ENCODE peak calls at places on chromosomes 12 and 14, in five cellular contexts. E is HFF-Myc, T is AG09319, L is esophagus squamous epithelium, R is heart left ventricle. V is an unnamed sample.

GRCh38 chr12:13661005-13661887 is 320.2 kb downstream of the GRIN2B start:
- DNase-seq in E (peak), T (peak), L (no peak), R (peak), V (no peak)

GRCh38 chr12:117699575-117699974 is 269.2 kb downstream of the KSR2 start:
- DNase-seq in E (no peak), T (no peak), L (no peak), R (no peak), V (no peak)

GRCh38 chr14:92846162-92846897 is 52.2 kb downstream of the GOLGA5 start:
- DNase-seq in E (peak), T (no peak), L (no peak), R (no peak), V (no peak)

GRCh38 chr12:124939428-124940142 is 25.1 kb upstream of the UBC start:
- DNase-seq in E (peak), T (peak), L (no peak), R (peak), V (peak)

GRCh38 chr12:106760184-106760531 is 14.3 kb upstream of the RIC8B start:
- DNase-seq in E (no peak), T (no peak), L (no peak), R (no peak), V (no peak)

GRCh38 chr12:25690996-25691864 is 138.1 kb upstream of the LMNTD1 start:
- DNase-seq in E (no peak), T (no peak), L (no peak), R (no peak), V (no peak)

GRCh38 chr14:75453817-75454434 is 26.1 kb downstream of the JDP2 start:
- DNase-seq in E (no peak), T (no peak), L (no peak), R (no peak), V (no peak)

GRCh38 chr14:37230551-37231194 is 32.9 kb downstream of the MIPOL1 start:
- DNase-seq in E (peak), T (peak), L (no peak), R (no peak), V (no peak)

GRCh38 chr12:122097641-122098364 is 19.2 kb downstream of the MLXIP start:
- DNase-seq in E (no peak), T (no peak), L (no peak), R (peak), V (no peak)

GRCh38 chr14:81303258-81303935 is 82.6 kb upstream of the GTF2A1 start:
- DNase-seq in E (no peak), T (no peak), L (no peak), R (peak), V (no peak)

GRCh38 chr12:89237763-89238162 is 114.5 kb downstream of the DUSP6 start:
- DNase-seq in E (no peak), T (no peak), L (no peak), R (no peak), V (no peak)

GRCh38 chr14:104373055-104373854 is 206.3 kb upstream of the C14orf180 start:
- DNase-seq in E (no peak), T (no peak), L (no peak), R (peak), V (no peak)

GRCh38 chr12:34345801-34346200 is 323.5 kb downstream of the ALG10 start:
- DNase-seq in E (no peak), T (no peak), L (no peak), R (no peak), V (no peak)

GRCh38 chr12:78793982-78794381 is 70.6 kb upstream of the SYT1 start:
- DNase-seq in E (no peak), T (no peak), L (no peak), R (no peak), V (no peak)

GRCh38 chr12:85016423-85016822 is 19.7 kb downstream of the TSPAN19 start:
- DNase-seq in E (peak), T (peak), L (no peak), R (no peak), V (no peak)

GRCh38 chr12:131841547-131841946 is 13.4 kb downstream of the MMP17 start:
- DNase-seq in E (no peak), T (no peak), L (no peak), R (no peak), V (no peak)

GRCh38 chr12:55969356-55969755 is 2.7 kb downstream of the CDK2 start:
- DNase-seq in E (no peak), T (no peak), L (no peak), R (no peak), V (no peak)

GRCh38 chr12:119249441-119249840 is 70.7 kb downstream of the HSPB8 start:
- DNase-seq in E (no peak), T (no peak), L (no peak), R (no peak), V (no peak)

GRCh38 chr12:47938093-47938492 is 25.3 kb upstream of the TMEM106C start:
- DNase-seq in E (peak), T (no peak), L (no peak), R (no peak), V (no peak)

GRCh38 chr12:50690923-50691322 is 73.0 kb upstream of the ATF1 start:
- DNase-seq in E (no peak), T (no peak), L (no peak), R (peak), V (no peak)

GRCh38 chr12:50862316-50862715 is 19.6 kb downstream of the TMPRSS12 start:
- DNase-seq in E (peak), T (peak), L (no peak), R (no peak), V (no peak)

GRCh38 chr12:105445261-105446015 is 114.9 kb downstream of the C12orf75 start:
- DNase-seq in E (no peak), T (no peak), L (no peak), R (no peak), V (no peak)

GRCh38 chr14:72925171-72925759 is 999 bp upstream of the DCAF4 start:
- DNase-seq in E (no peak), T (no peak), L (no peak), R (no peak), V (no peak)

GRCh38 chr14:55749201-55749812 is 169.3 kb downstream of the KTN1 start:
- DNase-seq in E (no peak), T (no peak), L (no peak), R (no peak), V (no peak)

GRCh38 chr12:79439179-79439825 is 251.5 kb downstream of the PAWR start:
- DNase-seq in E (no peak), T (no peak), L (no peak), R (no peak), V (no peak)

GRCh38 chr14:77616133-77616453 is 344 bp downstream of the SPTLC2 start:
- DNase-seq in E (no peak), T (no peak), L (no peak), R (no peak), V (peak)
- TF ChIP-seq CTCF in E (no peak), T (no peak), L (no peak), R (no peak), V (no peak)

GRCh38 chr12:63008372-63008771 is 73.4 kb upstream of the PPM1H start:
- DNase-seq in E (no peak), T (no peak), L (no peak), R (no peak), V (no peak)
- TF ChIP-seq CTCF in E (no peak), T (no peak), L (no peak), R (no peak), V (no peak)

GRCh38 chr12:52037248-52037861 is 13.9 kb upstream of the NR4A1 start:
- DNase-seq in E (no peak), T (no peak), L (no peak), R (peak), V (no peak)
- TF ChIP-seq CTCF in E (no peak), T (peak), L (no peak), R (no peak), V (no peak)

GRCh38 chr12:100211698-100212097 is 11.1 kb downstream of the ACTR6 start:
- DNase-seq in E (no peak), T (no peak), L (no peak), R (no peak), V (no peak)
- TF ChIP-seq CTCF in E (no peak), T (no peak), L (no peak), R (no peak), V (no peak)

GRCh38 chr12:31207799-31208465 is 118.0 kb downstream of the SINHCAF start:
- DNase-seq in E (no peak), T (no peak), L (no peak), R (no peak), V (no peak)

GRCh38 chr12:31201382-31201781 is 124.6 kb downstream of the SINHCAF start:
- DNase-seq in E (no peak), T (no peak), L (no peak), R (no peak), V (no peak)

GRCh38 chr12:31203261-31203660 is 122.7 kb downstream of the SINHCAF start:
- DNase-seq in E (no peak), T (no peak), L (no peak), R (no peak), V (no peak)

GRCh38 chr12:31206038-31206670 is 119.8 kb downstream of the SINHCAF start:
- DNase-seq in E (peak), T (no peak), L (no peak), R (no peak), V (no peak)

DNA sequence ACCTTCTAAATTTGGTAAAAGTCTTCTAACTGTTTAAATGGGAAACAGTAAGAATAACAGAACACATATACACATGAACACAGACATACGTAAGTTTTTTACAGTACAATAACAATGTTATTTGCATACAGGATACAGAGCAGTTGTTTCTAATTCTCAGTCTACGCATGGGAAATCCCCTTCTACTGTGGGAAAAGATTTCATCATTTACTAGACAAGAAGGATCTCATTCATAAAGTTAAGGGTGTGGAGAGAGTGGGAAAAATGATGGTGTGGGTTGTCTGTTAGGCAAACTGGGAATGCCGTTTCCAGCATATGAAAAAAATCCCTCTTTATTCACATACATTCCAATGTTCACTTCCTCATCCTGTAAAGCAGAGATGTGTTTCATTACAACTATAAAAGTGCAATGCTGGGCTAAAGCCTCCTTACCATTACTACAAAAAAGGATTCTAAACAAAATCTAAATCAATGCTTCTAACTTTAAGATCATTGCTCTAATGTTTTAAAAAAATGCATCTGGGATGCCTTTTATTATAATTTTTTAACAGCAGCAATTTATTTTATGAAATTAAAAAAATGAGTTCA is 120.9 kb downstream of the SINHCAF start:
- DNase-seq in E (peak), T (no peak), L (no peak), R (no peak), V (no peak)
- TF ChIP-seq CTCF in E (no peak), T (no peak), L (no peak), R (no peak), V (no peak)

DNA sequence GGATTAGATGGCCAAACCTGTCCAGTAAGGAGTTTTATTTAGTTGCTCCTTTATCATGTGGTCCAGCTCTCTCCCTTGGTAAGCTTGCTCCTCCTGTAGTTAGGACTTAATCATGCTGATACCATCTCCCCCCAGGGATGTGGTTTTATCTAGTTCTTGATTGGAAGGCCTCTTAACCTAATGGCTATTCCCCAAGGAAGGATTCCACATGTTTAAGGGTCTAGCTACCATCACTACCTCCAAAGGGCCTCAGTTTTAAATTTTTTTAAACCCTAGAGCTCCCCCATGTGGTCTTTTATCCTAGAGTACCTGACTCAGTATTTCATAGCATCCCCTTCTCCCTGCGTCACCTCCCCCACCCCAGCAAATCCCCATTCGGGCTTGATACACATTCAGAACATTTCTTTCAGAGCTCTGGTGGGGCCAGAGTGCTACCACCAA is 22.5 kb downstream of the MAP3K12 start:
- DNase-seq in E (no peak), T (no peak), L (no peak), R (no peak), V (no peak)
- TF ChIP-seq CTCF in E (peak), T (peak), L (no peak), R (no peak), V (peak)

GRCh38 chr12:64699504-64700115 is 59.6 kb downstream of the GNS start:
- DNase-seq in E (no peak), T (no peak), L (no peak), R (no peak), V (no peak)

GRCh38 chr12:64694130-64695078 is 64.8 kb downstream of the GNS start:
- DNase-seq in E (no peak), T (no peak), L (no peak), R (no peak), V (no peak)

GRCh38 chr12:64695550-64695949 is 63.7 kb downstream of the GNS start:
- DNase-seq in E (no peak), T (no peak), L (no peak), R (no peak), V (no peak)

GRCh38 chr12:64691793-64692583 is 67.2 kb downstream of the GNS start:
- DNase-seq in E (peak), T (peak), L (no peak), R (no peak), V (no peak)

GRCh38 chr12:64696065-64696741 is 63.0 kb downstream of the GNS start:
- DNase-seq in E (no peak), T (no peak), L (no peak), R (no peak), V (no peak)
- TF ChIP-seq CTCF in E (peak), T (peak), L (no peak), R (no peak), V (no peak)

GRCh38 chr12:76216585-76217472 is 131.4 kb downstream of the BBS10 start:
- DNase-seq in E (no peak), T (no peak), L (no peak), R (no peak), V (no peak)
- TF ChIP-seq CTCF in E (no peak), T (no peak), L (no peak), R (no peak), V (no peak)

GRCh38 chr12:93570552-93571359 is 1.7 kb upstream of the SOCS2 start:
- DNase-seq in E (peak), T (peak), L (peak), R (peak), V (peak)

GRCh38 chr12:93571360-93571853 is 1.1 kb upstream of the SOCS2 start:
- DNase-seq in E (no peak), T (peak), L (no peak), R (peak), V (peak)

GRCh38 chr12:93572712-93573551 is 457 bp downstream of the SOCS2 start:
- DNase-seq in E (no peak), T (no peak), L (no peak), R (peak), V (peak)

GRCh38 chr12:93573552-93574223 is 1.2 kb downstream of the SOCS2 start:
- DNase-seq in E (no peak), T (no peak), L (no peak), R (no peak), V (no peak)

DNA sequence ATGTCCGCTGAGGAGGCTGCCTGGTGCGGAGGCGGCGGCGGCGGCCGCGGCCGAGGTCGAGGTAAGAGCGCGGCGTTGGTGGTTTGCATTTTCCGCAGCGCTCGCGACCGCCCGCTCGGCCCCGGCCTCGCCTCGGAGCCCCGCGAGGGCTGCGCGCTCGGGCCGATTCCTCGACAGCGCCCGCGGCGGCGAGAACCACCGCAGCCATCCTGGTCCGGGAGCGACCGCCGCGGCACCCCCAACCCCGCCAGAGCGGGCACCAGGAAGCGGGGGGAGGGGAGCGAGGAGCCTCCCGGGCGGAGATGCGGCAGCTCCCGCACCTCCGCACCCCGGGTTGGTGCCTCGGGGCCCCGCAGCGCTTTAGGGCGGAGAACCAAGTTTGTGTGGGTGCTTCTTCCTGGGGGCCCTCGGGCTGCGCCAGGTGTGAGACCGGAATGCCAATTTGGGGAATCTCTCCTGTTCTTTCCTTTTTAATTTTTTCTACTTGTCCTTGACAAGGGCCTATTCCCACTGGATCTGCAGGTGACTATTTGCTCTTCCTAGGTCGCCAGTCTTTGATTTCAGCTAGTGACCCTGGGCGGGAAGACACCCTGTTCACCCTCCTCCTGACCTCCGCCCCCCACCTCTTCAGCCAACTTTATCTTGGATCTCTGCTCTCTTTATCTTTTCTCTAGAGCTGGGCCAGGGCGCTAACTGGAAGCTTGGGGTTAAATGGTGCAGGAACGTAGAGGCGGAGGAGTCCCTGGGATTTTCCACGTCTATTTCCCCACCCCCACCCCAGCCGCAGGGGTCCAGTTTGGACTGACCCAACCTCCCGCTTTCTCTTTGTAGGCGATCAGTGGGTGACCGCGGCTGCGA is at the start of gene SOCS2:
- DNase-seq in E (no peak), T (no peak), L (no peak), R (peak), V (peak)
- TF ChIP-seq CTCF in E (no peak), T (no peak), L (no peak), R (no peak), V (no peak)